ENCODE peak calls at places on chromosomes 2 and 18, in nine cellular contexts. X, A, C, T, Y, O, D, U and R are unnamed samples.

GRCh38 chr18:48728204-48728833 is 189.5 kb downstream of the CTIF start:
- DNase-seq in Y (peak), A (no peak), D (no peak), X (no peak), T (peak), U (no peak), C (no peak), O (peak), R (no peak)

GRCh38 chr2:120539937-120540718 is 194.2 kb downstream of the INHBB start:
- DNase-seq in Y (peak), U (no peak), X (no peak), A (peak), T (peak), O (no peak), D (no peak), C (no peak), R (no peak)

GRCh38 chr2:72143441-72144356 is 4.0 kb downstream of the CYP26B1 start:
- DNase-seq in C (no peak), U (no peak), A (no peak), T (no peak), X (no peak), D (no peak), Y (no peak), O (no peak), R (no peak)

GRCh38 chr2:191611614-191612013 is 66.3 kb upstream of the NABP1 start:
- DNase-seq in C (no peak), A (no peak), T (no peak), D (no peak), Y (no peak), X (peak), O (no peak), U (no peak), R (no peak)

GRCh38 chr2:27135471-27135955 is 1.1 kb upstream of the PREB start:
- DNase-seq in Y (no peak), U (no peak), D (no peak), C (no peak), X (no peak), T (no peak), A (no peak), O (no peak), R (no peak)

GRCh38 chr18:76620326-76620813 is 125.3 kb upstream of the ZNF516 start:
- DNase-seq in A (peak), T (peak), O (no peak), D (peak), X (peak), Y (peak), C (no peak), U (peak), R (no peak)

GRCh38 chr2:215967590-215968373 is 45.6 kb downstream of the MREG start:
- DNase-seq in Y (no peak), O (no peak), A (no peak), C (no peak), U (no peak), T (peak), X (no peak), D (peak), R (no peak)

GRCh38 chr2:144776766-144777165 is 256.8 kb upstream of the ZEB2 start:
- DNase-seq in T (peak), D (no peak), C (no peak), X (no peak), U (no peak), O (no peak), A (no peak), Y (peak), R (no peak)

GRCh38 chr2:190979906-190980629 is 33.9 kb downstream of the STAT1 start:
- DNase-seq in U (peak), D (no peak), C (no peak), Y (no peak), T (no peak), A (peak), O (no peak), X (no peak), R (no peak)

GRCh38 chr2:14982790-14983189 is 350.3 kb downstream of the LRATD1 start:
- DNase-seq in C (no peak), A (no peak), D (no peak), U (no peak), T (no peak), O (no peak), Y (no peak), X (no peak), R (no peak)

GRCh38 chr2:167944825-167945659 is 302.4 kb downstream of the STK39 start:
- DNase-seq in T (peak), A (no peak), U (no peak), O (no peak), X (no peak), D (no peak), C (no peak), Y (peak), R (no peak)

GRCh38 chr2:14081526-14081925 is 551.0 kb upstream of the LRATD1 start:
- DNase-seq in D (no peak), C (no peak), O (no peak), Y (no peak), X (no peak), U (no peak), A (no peak), T (no peak), R (no peak)

GRCh38 chr2:121626777-121627524 is 22.3 kb downstream of the CLASP1 start:
- DNase-seq in O (no peak), T (peak), C (no peak), Y (no peak), D (no peak), X (no peak), A (no peak), U (no peak), R (no peak)

GRCh38 chr2:165539985-165540384 is 70.5 kb downstream of the CSRNP3 start:
- DNase-seq in X (no peak), O (no peak), C (no peak), A (no peak), T (no peak), D (no peak), U (peak), Y (no peak), R (no peak)

GRCh38 chr18:54147439-54147838 is 77.0 kb downstream of the MBD2 start:
- DNase-seq in Y (no peak), D (no peak), T (no peak), U (no peak), A (no peak), C (no peak), O (no peak), X (no peak), R (no peak)

GRCh38 chr2:26521913-26522180 is 43.9 kb upstream of the OTOF start:
- DNase-seq in U (no peak), A (no peak), D (no peak), Y (no peak), O (no peak), X (no peak), T (no peak), C (no peak), R (no peak)

GRCh38 chr2:37555457-37555856 is 116.0 kb downstream of the CDC42EP3 start:
- DNase-seq in T (no peak), C (no peak), U (no peak), Y (no peak), D (peak), A (peak), X (no peak), O (no peak), R (no peak)